ENCODE peak calls at places on chromosome 2, in seven cellular contexts. P, O, Y, M, A, X and U are unnamed samples.

GRCh38 chr2:169069341-169069740 is at the start of gene DHRS9:
- DNase-seq in P (no peak), O (no peak), Y (peak), M (no peak), A (no peak), X (peak), U (peak)

GRCh38 chr2:134310450-134311079 is 56.7 kb downstream of the MGAT5 start:
- DNase-seq in P (no peak), O (no peak), Y (peak), M (no peak), A (no peak), X (no peak), U (no peak)

GRCh38 chr2:204664708-204665121 is 119.4 kb downstream of the PARD3B start:
- DNase-seq in P (no peak), O (no peak), Y (peak), M (no peak), A (no peak), X (peak), U (no peak)

GRCh38 chr2:120014231-120014990 is 1.5 kb downstream of the EPB41L5 start:
- DNase-seq in P (no peak), O (peak), Y (no peak), M (no peak), A (no peak), X (no peak), U (no peak)

GRCh38 chr2:189210250-189211075 is 30.9 kb upstream of the COL5A2 start:
- DNase-seq in P (no peak), O (no peak), Y (peak), M (no peak), A (no peak), X (peak), U (no peak)

GRCh38 chr2:47250576-47251403 is 95.7 kb upstream of the STPG4 start:
- DNase-seq in P (no peak), O (peak), Y (peak), M (no peak), A (peak), X (peak), U (no peak)

GRCh38 chr2:1717129-1717528 is 27.2 kb downstream of the PXDN start:
- DNase-seq in P (no peak), O (no peak), Y (no peak), M (no peak), A (no peak), X (peak), U (peak)

GRCh38 chr2:136128905-136129304 is 11.0 kb upstream of the CXCR4 start:
- DNase-seq in P (no peak), O (no peak), Y (no peak), M (no peak), A (no peak), X (no peak), U (no peak)